ENCODE peak calls at places on chromosomes 1 and 21, in five cellular contexts. H is HCT116, G is fibroblast of villous mesenchyme, X is heart right ventricle, Y is hepatocyte. S is an unnamed sample.
A peak's percentile ranks its signal among the peaks of the same experiment; 100 is the strongest.

GRCh38 chr1:87151500-87152421 is 176.9 kb upstream of the LMO4 start:
- DNase-seq in H (no peak), G (peak; percentile 76), X (peak; percentile 78), Y (peak; percentile 83), S (peak; percentile 87)

GRCh38 chr1:16913866-16914662 is 7.7 kb upstream of the CROCC start:
- DNase-seq in H (peak; percentile 84), G (peak; percentile 95), X (peak; percentile 89), Y (peak; percentile 97), S (peak; percentile 84)

GRCh38 chr1:3380465-3380864 is 74.0 kb upstream of the ARHGEF16 start:
- DNase-seq in H (no peak), G (no peak), X (no peak), Y (no peak), S (no peak)

GRCh38 chr1:226618380-226618779 is 69.8 kb downstream of the STUM start:
- DNase-seq in H (no peak), G (no peak), X (no peak), Y (no peak), S (no peak)

GRCh38 chr1:65119951-65120350 is 28.1 kb upstream of the AK4 start:
- DNase-seq in H (no peak), G (no peak), X (no peak), Y (no peak), S (no peak)

GRCh38 chr1:35599411-35599810 is 26.3 kb downstream of the TFAP2E start:
- DNase-seq in H (no peak), G (no peak), X (no peak), Y (no peak), S (no peak)

GRCh38 chr1:105072850-105073249 is 1323.2 kb downstream of the AMY1C start:
- DNase-seq in H (no peak), G (no peak), X (no peak), Y (no peak), S (no peak)

GRCh38 chr1:205074513-205074912 is 9.7 kb downstream of the TMEM81 start:
- DNase-seq in H (no peak), G (no peak), X (no peak), Y (no peak), S (no peak)

GRCh38 chr1:185860876-185861275 is 126.7 kb downstream of the HMCN1 start:
- DNase-seq in H (no peak), G (no peak), X (no peak), Y (no peak), S (no peak)

GRCh38 chr1:22872971-22873664 is 99.5 kb downstream of the LACTBL1 start:
- DNase-seq in H (no peak), G (no peak), X (no peak), Y (no peak), S (no peak)

GRCh38 chr1:153960206-153960605 is 1.8 kb upstream of the CRTC2 start:
- DNase-seq in H (no peak), G (no peak), X (no peak), Y (no peak), S (no peak)

GRCh38 chr1:30318864-30319718 is 404.3 kb downstream of the MATN1 start:
- DNase-seq in H (no peak), G (no peak), X (no peak), Y (no peak), S (no peak)

GRCh38 chr1:160400284-160400645 is at the start of gene VANGL2:
- DNase-seq in H (no peak), G (peak; percentile 11), X (peak; percentile 84), Y (peak; percentile 92), S (peak; percentile 76)

GRCh38 chr1:38941527-38942019 is at the start of gene RHBDL2:
- DNase-seq in H (no peak), G (no peak), X (peak; percentile 71), Y (no peak), S (peak; percentile 65)

GRCh38 chr21:25691931-25692330 is 42.8 kb downstream of the ATP5PF start:
- DNase-seq in H (no peak), G (no peak), X (no peak), Y (no peak), S (no peak)
- TF ChIP-seq CTCF in H (no peak), G (no peak), X (no peak), Y (no peak), S (no peak)

DNA sequence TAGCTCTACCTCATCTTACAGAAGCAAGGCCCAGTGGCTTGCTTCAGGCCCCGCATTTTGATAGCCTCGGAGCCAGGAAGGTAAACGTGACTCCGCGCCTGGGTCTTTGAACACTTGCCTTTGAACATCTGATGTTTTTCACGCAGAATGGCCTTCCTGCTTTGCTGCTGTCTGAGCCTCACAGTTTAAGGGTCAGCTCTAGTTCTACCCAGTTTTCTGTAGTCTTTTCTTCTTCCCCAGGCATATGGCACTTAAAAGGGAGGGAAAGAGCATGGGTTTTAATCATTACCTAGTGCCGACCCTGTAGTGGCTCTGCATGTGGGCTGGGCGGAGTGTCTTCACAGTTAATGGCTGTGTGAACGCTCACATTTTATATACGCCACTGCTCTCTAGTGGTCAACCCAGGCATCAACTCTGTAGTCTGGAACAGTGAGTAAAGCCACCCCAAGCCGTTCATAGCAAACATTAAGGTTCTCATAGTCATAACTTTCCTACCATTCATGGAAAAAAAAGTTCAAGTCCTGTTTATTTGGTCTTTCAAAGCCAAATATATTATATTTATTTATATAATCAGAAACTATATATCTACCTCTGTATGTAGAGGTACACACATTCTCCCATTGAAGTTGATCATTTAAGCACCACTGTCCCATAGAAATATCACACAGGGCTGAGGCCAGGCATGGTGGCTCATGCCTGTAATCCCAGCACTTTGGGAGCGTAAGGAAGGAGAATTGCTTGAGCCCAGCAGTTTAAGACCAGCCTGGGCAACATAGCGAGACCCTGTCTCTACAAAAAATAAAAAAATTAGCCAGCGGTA is 78.1 kb downstream of the IER5 start:
- DNase-seq in H (peak; percentile 68), G (peak; percentile 77), X (peak; percentile 75), Y (peak; percentile 86), S (peak; percentile 83)
- TF ChIP-seq CTCF in H (peak; percentile 87), G (peak; percentile 92), X (peak; percentile 85), Y (peak; percentile 88), S (peak; percentile 91)

GRCh38 chr1:150764617-150765090 is 924 bp downstream of the CTSS start:
- DNase-seq in H (no peak), G (peak; percentile 88), X (no peak), Y (peak; percentile 16), S (peak; percentile 12)

GRCh38 chr1:150762559-150762958 is 3.0 kb downstream of the CTSS start:
- DNase-seq in H (no peak), G (peak; percentile 28), X (no peak), Y (no peak), S (no peak)

GRCh38 chr1:150763018-150763417 is 2.6 kb downstream of the CTSS start:
- DNase-seq in H (no peak), G (peak; percentile 69), X (no peak), Y (no peak), S (no peak)

GRCh38 chr1:150765229-150765976 is at the start of gene CTSS:
- DNase-seq in H (no peak), G (peak; percentile 19), X (no peak), Y (no peak), S (no peak)

DNA sequence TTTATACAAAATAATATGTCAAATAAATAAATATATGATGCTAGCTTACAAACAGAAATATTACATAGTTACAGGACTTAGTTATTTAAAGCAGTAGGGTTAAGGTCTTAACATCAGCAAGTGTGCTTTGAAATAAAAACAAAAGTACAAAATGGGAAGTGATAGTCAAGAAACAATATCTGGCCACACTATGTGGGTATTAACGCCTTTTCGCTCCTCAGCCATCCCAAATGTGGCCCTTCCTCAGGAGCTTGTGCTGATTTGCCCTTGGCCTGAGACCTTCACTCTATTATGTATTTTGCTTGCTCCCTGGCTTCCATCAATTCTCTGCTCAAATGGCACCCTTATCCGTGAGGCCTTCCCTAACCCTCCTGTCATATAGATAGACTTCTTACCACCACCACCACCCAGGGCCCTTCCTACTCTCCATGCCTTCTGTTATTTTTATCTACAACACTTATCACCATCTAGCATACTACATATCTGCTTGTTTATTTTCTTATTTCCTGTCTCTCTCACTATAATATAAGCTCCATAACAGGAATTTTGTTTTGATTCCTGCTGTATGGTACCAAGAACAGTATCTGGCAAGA is 1.9 kb downstream of the CTSS start:
- DNase-seq in H (no peak), G (peak; percentile 64), X (no peak), Y (no peak), S (no peak)
- TF ChIP-seq CTCF in H (no peak), G (no peak), X (no peak), Y (no peak), S (no peak)

GRCh38 chr1:156417700-156418015 is 48.6 kb downstream of the RHBG start:
- DNase-seq in H (no peak), G (no peak), X (no peak), Y (no peak), S (no peak)

GRCh38 chr1:156421939-156422601 is 53.1 kb downstream of the RHBG start:
- DNase-seq in H (no peak), G (no peak), X (no peak), Y (no peak), S (no peak)

GRCh38 chr1:156421062-156421938 is 52.3 kb downstream of the RHBG start:
- DNase-seq in H (peak; percentile 71), G (peak; percentile 72), X (peak; percentile 64), Y (peak; percentile 85), S (peak; percentile 89)

GRCh38 chr1:156420209-156421061 is 51.4 kb downstream of the RHBG start:
- DNase-seq in H (no peak), G (no peak), X (no peak), Y (no peak), S (peak; percentile 23)

GRCh38 chr1:156419863-156420208 is 50.8 kb downstream of the RHBG start:
- DNase-seq in H (no peak), G (no peak), X (no peak), Y (no peak), S (no peak)
- TF ChIP-seq CTCF in H (no peak), G (no peak), X (no peak), Y (peak; percentile 19), S (no peak)

GRCh38 chr1:244097523-244098390 is 46.7 kb downstream of the ZBTB18 start:
- DNase-seq in H (no peak), G (no peak), X (no peak), Y (no peak), S (no peak)

GRCh38 chr1:244094880-244095522 is 43.9 kb downstream of the ZBTB18 start:
- DNase-seq in H (no peak), G (no peak), X (no peak), Y (no peak), S (no peak)

GRCh38 chr1:244095523-244095911 is 44.4 kb downstream of the ZBTB18 start:
- DNase-seq in H (no peak), G (no peak), X (no peak), Y (no peak), S (no peak)

GRCh38 chr1:244096691-244097090 is 45.6 kb downstream of the ZBTB18 start:
- DNase-seq in H (no peak), G (no peak), X (no peak), Y (no peak), S (no peak)

GRCh38 chr1:244096066-244096610 is 45.1 kb downstream of the ZBTB18 start:
- DNase-seq in H (no peak), G (no peak), X (no peak), Y (no peak), S (no peak)
- TF ChIP-seq CTCF in H (no peak), G (no peak), X (no peak), Y (no peak), S (no peak)

GRCh38 chr1:94690033-94690712 is 130.0 kb upstream of the SLC44A3 start:
- DNase-seq in H (no peak), G (peak; percentile 97), X (no peak), Y (no peak), S (no peak)

GRCh38 chr1:94693435-94693834 is 126.7 kb upstream of the SLC44A3 start:
- DNase-seq in H (no peak), G (no peak), X (no peak), Y (no peak), S (no peak)

GRCh38 chr1:94688646-94689045 is 131.5 kb upstream of the SLC44A3 start:
- DNase-seq in H (no peak), G (no peak), X (no peak), Y (no peak), S (no peak)

GRCh38 chr1:94694234-94694915 is 125.8 kb upstream of the SLC44A3 start:
- DNase-seq in H (no peak), G (no peak), X (no peak), Y (no peak), S (no peak)

GRCh38 chr1:94693029-94693428 is 127.1 kb upstream of the SLC44A3 start:
- DNase-seq in H (no peak), G (no peak), X (no peak), Y (no peak), S (no peak)
- TF ChIP-seq CTCF in H (no peak), G (peak; percentile 16), X (no peak), Y (peak; percentile 4), S (no peak)